ENCODE peak calls at places on chromosomes 16 and 17, in ten cellular contexts. C is right atrium auricular region, D is thoracic aorta, F is left ventricle myocardium inferior, U is WERI-Rb-1, P is ascending aorta, A is fibroblast of pulmonary artery, Q is fibroblast of lung, R is upper lobe of right lung, X is lower leg skin. W is an unnamed sample.
A peak's percentile ranks its signal among the peaks of the same experiment; 100 is the strongest.

GRCh38 chr17:19464033-19465026 is 53.3 kb downstream of the RNF112 start:
- DNase-seq in C (no peak), D (no peak), F (no peak), U (no peak), P (no peak), A (no peak), Q (peak; percentile 31), R (no peak), X (no peak), W (no peak)

GRCh38 chr17:6305613-6306360 is 129.1 kb downstream of the AIPL1 start:
- DNase-seq in C (no peak), D (no peak), F (no peak), U (peak; percentile 49), P (no peak), A (no peak), Q (no peak), R (no peak), X (no peak), W (no peak)

GRCh38 chr16:78244131-78244899 is 144.9 kb downstream of the WWOX start:
- DNase-seq in C (no peak), D (no peak), F (no peak), U (no peak), P (no peak), A (no peak), Q (peak; percentile 6), R (no peak), X (no peak), W (no peak)

GRCh38 chr17:81456798-81457197 is 55.8 kb downstream of the ACTG1 start:
- DNase-seq in C (no peak), D (no peak), F (no peak), U (peak; percentile 55), P (no peak), A (no peak), Q (no peak), R (no peak), X (no peak), W (no peak)

GRCh38 chr17:29238133-29238850 is 8.4 kb upstream of the CRYBA1 start:
- DNase-seq in C (no peak), D (no peak), F (no peak), U (no peak), P (no peak), A (peak; percentile 69), Q (peak; percentile 76), R (no peak), X (peak; percentile 24), W (no peak)

GRCh38 chr17:73841431-73842060 is 197.3 kb upstream of the SDK2 start:
- DNase-seq in C (no peak), D (no peak), F (no peak), U (peak; percentile 75), P (no peak), A (no peak), Q (no peak), R (no peak), X (no peak), W (no peak)

GRCh38 chr17:80863626-80864025 is 128.0 kb upstream of the CHMP6 start:
- DNase-seq in C (no peak), D (no peak), F (no peak), U (no peak), P (no peak), A (no peak), Q (no peak), R (no peak), X (no peak), W (no peak)

GRCh38 chr17:1967092-1967662 is 58.0 kb downstream of the RTN4RL1 start:
- DNase-seq in C (no peak), D (no peak), F (no peak), U (peak; percentile 67), P (no peak), A (no peak), Q (no peak), R (no peak), X (no peak), W (no peak)

GRCh38 chr17:36934144-36934758 is 3.0 kb upstream of the LHX1 start:
- DNase-seq in C (no peak), D (no peak), F (no peak), U (no peak), P (no peak), A (no peak), Q (no peak), R (peak; percentile 48), X (no peak), W (no peak)

GRCh38 chr17:36935681-36936454 is 1.4 kb upstream of the LHX1 start:
- DNase-seq in C (no peak), D (no peak), F (no peak), U (no peak), P (no peak), A (no peak), Q (no peak), R (no peak), X (no peak), W (no peak)

GRCh38 chr17:36936455-36936934 is 780 bp upstream of the LHX1 start:
- DNase-seq in C (no peak), D (no peak), F (no peak), U (no peak), P (no peak), A (no peak), Q (no peak), R (no peak), X (no peak), W (no peak)

GRCh38 chr17:36933174-36934143 is 3.8 kb upstream of the LHX1 start:
- DNase-seq in C (no peak), D (no peak), F (no peak), U (no peak), P (no peak), A (no peak), Q (no peak), R (peak; percentile 56), X (no peak), W (no peak)

GRCh38 chr17:36934759-36935630 is 2.3 kb upstream of the LHX1 start:
- DNase-seq in C (no peak), D (no peak), F (no peak), U (no peak), P (no peak), A (no peak), Q (no peak), R (peak; percentile 64), X (no peak), W (no peak)
- H3K4me3 ChIP-seq in C (no peak overlapping the region), D (peak overlapping the region; percentile 52), F (peak overlapping the region; percentile 55), U (no peak overlapping the region), P (peak overlapping the region; percentile 37), A (no peak overlapping the region), Q (no peak overlapping the region), R (no peak overlapping the region), X (no peak overlapping the region), W (no peak overlapping the region)

GRCh38 chr17:28191018-28191417 is 128.0 kb upstream of the TMEM97 start:
- DNase-seq in C (no peak), D (no peak), F (no peak), U (no peak), P (no peak), A (no peak), Q (no peak), R (no peak), X (no peak), W (no peak)

GRCh38 chr17:28188841-28189263 is 130.1 kb upstream of the TMEM97 start:
- DNase-seq in C (no peak), D (no peak), F (no peak), U (no peak), P (no peak), A (no peak), Q (peak; percentile 33), R (no peak), X (no peak), W (no peak)

GRCh38 chr17:28187931-28188330 is 131.1 kb upstream of the TMEM97 start:
- DNase-seq in C (no peak), D (no peak), F (no peak), U (no peak), P (no peak), A (no peak), Q (no peak), R (no peak), X (no peak), W (no peak)

GRCh38 chr17:28193241-28193640 is 125.8 kb upstream of the TMEM97 start:
- DNase-seq in C (no peak), D (no peak), F (peak; percentile 25), U (no peak), P (peak; percentile 18), A (no peak), Q (no peak), R (peak; percentile 71), X (peak; percentile 60), W (no peak)

DNA sequence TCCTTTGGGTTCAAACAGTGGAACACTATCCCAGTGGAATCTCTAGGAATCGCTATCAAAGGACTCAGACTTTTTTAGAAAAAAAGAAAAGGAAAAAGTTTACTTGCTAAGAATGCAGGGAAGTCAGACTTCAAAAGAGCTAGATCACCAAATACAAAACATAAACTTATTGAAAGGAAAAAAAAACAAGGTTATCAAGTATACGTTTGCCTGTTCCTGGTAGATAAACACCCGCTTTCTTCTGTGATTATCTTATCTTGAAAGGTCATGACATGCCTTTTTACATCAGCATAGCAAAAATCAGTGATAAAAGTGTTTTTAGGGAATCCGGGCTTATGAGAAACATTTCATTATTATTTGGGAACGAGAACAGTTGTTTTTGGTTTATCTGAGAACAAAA is 129.3 kb upstream of the TMEM97 start:
- DNase-seq in C (no peak), D (no peak), F (no peak), U (no peak), P (no peak), A (no peak), Q (no peak), R (no peak), X (no peak), W (no peak)
- TF ChIP-seq CTCF in C (no peak), D (no peak), F (no peak), U (no peak), P (no peak), A (no peak), Q (no peak), R (no peak), X (no peak), W (no peak)

GRCh38 chr16:60100371-60100770 is 1366.3 kb upstream of the GOT2 start:
- DNase-seq in C (no peak), D (no peak), F (no peak), U (no peak), P (no peak), A (no peak), Q (no peak), R (no peak), X (no peak), W (no peak)
- H3K4me3 ChIP-seq in C (no peak overlapping the region), D (no peak overlapping the region), F (no peak overlapping the region), U (no peak overlapping the region), P (no peak overlapping the region), A (no peak overlapping the region), Q (no peak overlapping the region), R (no peak overlapping the region), X (no peak overlapping the region), W (no peak overlapping the region)

GRCh38 chr16:4613636-4614570 is 785 bp downstream of the UBALD1 start:
- DNase-seq in C (no peak), D (no peak), F (peak; percentile 35), U (no peak), P (no peak), A (peak; percentile 42), Q (peak; percentile 52), R (peak; percentile 80), X (no peak), W (no peak)

GRCh38 chr16:4612977-4613635 is 1.6 kb downstream of the UBALD1 start:
- DNase-seq in C (no peak), D (no peak), F (no peak), U (no peak), P (no peak), A (no peak), Q (no peak), R (no peak), X (no peak), W (no peak)

GRCh38 chr16:4611337-4612023 is 3.2 kb downstream of the UBALD1 start:
- DNase-seq in C (no peak), D (no peak), F (no peak), U (no peak), P (no peak), A (peak; percentile 58), Q (no peak), R (no peak), X (no peak), W (no peak)

GRCh38 chr16:4610011-4611005 is 4.4 kb downstream of the UBALD1 start:
- DNase-seq in C (no peak), D (no peak), F (no peak), U (no peak), P (no peak), A (no peak), Q (no peak), R (no peak), X (no peak), W (no peak)

GRCh38 chr16:4612474-4612931 is 2.2 kb downstream of the UBALD1 start:
- DNase-seq in C (no peak), D (no peak), F (no peak), U (no peak), P (no peak), A (no peak), Q (no peak), R (no peak), X (no peak), W (no peak)
- TF ChIP-seq CTCF in C (no peak), D (no peak), F (no peak), U (peak; percentile 13), P (no peak), A (no peak), Q (no peak), R (no peak), X (no peak), W (peak; percentile 17)

W was measured in BJ.